ENCODE peak calls at places on chromosomes 6 and 20, in ten cellular contexts. One of them, this sample, is unnamed.

GRCh38 chr20:57698867-57699275 is 10.9 kb downstream of the PMEPA1 start:
- DNase-seq in endothelial cell of umbilical vein: no peak
- DNase-seq in breast epithelium: no peak
- DNase-seq in sigmoid colon: no peak
- DNase-seq in stomach: no peak
- DNase-seq in prostate gland: no peak
- DNase-seq in H1: no peak
- DNase-seq in HL-60: no peak
- DNase-seq in GM12878: no peak
- DNase-seq in HepG2: no peak
- DNase-seq in this sample: no peak

GRCh38 chr6:88763160-88763559 is 200.3 kb downstream of the RNGTT start:
- DNase-seq in HepG2: no peak
- DNase-seq in GM12878: no peak
- DNase-seq in breast epithelium: no peak
- DNase-seq in prostate gland: no peak
- DNase-seq in HL-60: no peak
- DNase-seq in stomach: no peak
- DNase-seq in endothelial cell of umbilical vein: no peak
- DNase-seq in H1: no peak
- DNase-seq in sigmoid colon: no peak
- DNase-seq in this sample: no peak

GRCh38 chr20:50980071-50980681 is 21.6 kb downstream of the MOCS3 start:
- DNase-seq in breast epithelium: no peak
- DNase-seq in HepG2: peak; percentile 64
- DNase-seq in H1: no peak
- DNase-seq in HL-60: peak; percentile 95
- DNase-seq in endothelial cell of umbilical vein: peak; percentile 48
- DNase-seq in GM12878: no peak
- DNase-seq in prostate gland: no peak
- DNase-seq in sigmoid colon: no peak
- DNase-seq in stomach: no peak
- DNase-seq in this sample: no peak

GRCh38 chr20:48139262-48140041 is 354.2 kb upstream of the SULF2 start:
- DNase-seq in HL-60: no peak
- DNase-seq in prostate gland: no peak
- DNase-seq in HepG2: no peak
- DNase-seq in H1: no peak
- DNase-seq in endothelial cell of umbilical vein: no peak
- DNase-seq in GM12878: no peak
- DNase-seq in sigmoid colon: no peak
- DNase-seq in breast epithelium: no peak
- DNase-seq in stomach: no peak
- DNase-seq in this sample: no peak

GRCh38 chr6:56938634-56939294 is 16.1 kb upstream of the BEND6 start:
- DNase-seq in breast epithelium: no peak
- DNase-seq in sigmoid colon: no peak
- DNase-seq in stomach: no peak
- DNase-seq in H1: no peak
- DNase-seq in prostate gland: no peak
- DNase-seq in HL-60: no peak
- DNase-seq in HepG2: peak; percentile 13
- DNase-seq in endothelial cell of umbilical vein: peak; percentile 66
- DNase-seq in GM12878: no peak
- DNase-seq in this sample: no peak

GRCh38 chr6:119720160-119720559 is 370.6 kb upstream of the MAN1A1 start:
- DNase-seq in stomach: no peak
- DNase-seq in breast epithelium: no peak
- DNase-seq in sigmoid colon: no peak
- DNase-seq in H1: no peak
- DNase-seq in prostate gland: no peak
- DNase-seq in endothelial cell of umbilical vein: no peak
- DNase-seq in GM12878: no peak
- DNase-seq in HL-60: no peak
- DNase-seq in HepG2: peak; percentile 13
- DNase-seq in this sample: no peak

GRCh38 chr6:52286798-52287432 is 2.4 kb upstream of the MCM3 start:
- DNase-seq in HepG2: peak; percentile 89
- DNase-seq in prostate gland: peak; percentile 47
- DNase-seq in breast epithelium: no peak
- DNase-seq in sigmoid colon: peak; percentile 76
- DNase-seq in GM12878: no peak
- DNase-seq in stomach: peak; percentile 78
- DNase-seq in HL-60: no peak
- DNase-seq in endothelial cell of umbilical vein: peak; percentile 59
- DNase-seq in H1: no peak
- DNase-seq in this sample: no peak

GRCh38 chr20:3753098-3753497 is 14.5 kb downstream of the ADISSP start:
- DNase-seq in breast epithelium: no peak
- DNase-seq in HepG2: peak; percentile 71
- DNase-seq in prostate gland: peak; percentile 32
- DNase-seq in GM12878: no peak
- DNase-seq in endothelial cell of umbilical vein: peak; percentile 66
- DNase-seq in HL-60: no peak
- DNase-seq in H1: no peak
- DNase-seq in sigmoid colon: peak; percentile 85
- DNase-seq in stomach: peak; percentile 70
- DNase-seq in this sample: peak; percentile 83

GRCh38 chr6:29522241-29522640 is 34.5 kb upstream of the MAS1L start:
- DNase-seq in sigmoid colon: no peak
- DNase-seq in stomach: no peak
- DNase-seq in breast epithelium: no peak
- DNase-seq in HL-60: no peak
- DNase-seq in HepG2: no peak
- DNase-seq in GM12878: no peak
- DNase-seq in prostate gland: no peak
- DNase-seq in endothelial cell of umbilical vein: no peak
- DNase-seq in H1: no peak
- DNase-seq in this sample: no peak

GRCh38 chr6:35368038-35368887 is 25.9 kb downstream of the PPARD start:
- DNase-seq in breast epithelium: no peak
- DNase-seq in stomach: no peak
- DNase-seq in prostate gland: peak; percentile 10
- DNase-seq in H1: no peak
- DNase-seq in HepG2: peak; percentile 96
- DNase-seq in endothelial cell of umbilical vein: peak; percentile 33
- DNase-seq in sigmoid colon: no peak
- DNase-seq in GM12878: no peak
- DNase-seq in HL-60: no peak
- DNase-seq in this sample: no peak

GRCh38 chr6:31381666-31382065 is 21.7 kb upstream of the MICA start:
- DNase-seq in HL-60: no peak
- DNase-seq in endothelial cell of umbilical vein: no peak
- DNase-seq in GM12878: no peak
- DNase-seq in H1: no peak
- DNase-seq in prostate gland: no peak
- DNase-seq in stomach: no peak
- DNase-seq in HepG2: no peak
- DNase-seq in sigmoid colon: no peak
- DNase-seq in breast epithelium: no peak
- DNase-seq in this sample: no peak

GRCh38 chr20:48933017-48933766 is 11.7 kb downstream of the ARFGEF2 start:
- DNase-seq in GM12878: no peak
- DNase-seq in stomach: no peak
- DNase-seq in endothelial cell of umbilical vein: no peak
- DNase-seq in H1: no peak
- DNase-seq in breast epithelium: no peak
- DNase-seq in prostate gland: no peak
- DNase-seq in HL-60: no peak
- DNase-seq in sigmoid colon: no peak
- DNase-seq in HepG2: no peak
- DNase-seq in this sample: no peak

GRCh38 chr6:31383149-31383548 is 20.2 kb upstream of the MICA start:
- DNase-seq in breast epithelium: no peak
- DNase-seq in prostate gland: no peak
- DNase-seq in HepG2: no peak
- DNase-seq in GM12878: no peak
- DNase-seq in endothelial cell of umbilical vein: no peak
- DNase-seq in H1: no peak
- DNase-seq in HL-60: peak; percentile 38
- DNase-seq in sigmoid colon: no peak
- DNase-seq in stomach: no peak
- DNase-seq in this sample: no peak

GRCh38 chr6:166862978-166863530 is 93.3 kb downstream of the RNASET2 start:
- DNase-seq in sigmoid colon: no peak
- DNase-seq in prostate gland: no peak
- DNase-seq in HepG2: no peak
- DNase-seq in HL-60: no peak
- DNase-seq in H1: no peak
- DNase-seq in endothelial cell of umbilical vein: no peak
- DNase-seq in stomach: no peak
- DNase-seq in GM12878: no peak
- DNase-seq in breast epithelium: no peak
- DNase-seq in this sample: no peak

DNA sequence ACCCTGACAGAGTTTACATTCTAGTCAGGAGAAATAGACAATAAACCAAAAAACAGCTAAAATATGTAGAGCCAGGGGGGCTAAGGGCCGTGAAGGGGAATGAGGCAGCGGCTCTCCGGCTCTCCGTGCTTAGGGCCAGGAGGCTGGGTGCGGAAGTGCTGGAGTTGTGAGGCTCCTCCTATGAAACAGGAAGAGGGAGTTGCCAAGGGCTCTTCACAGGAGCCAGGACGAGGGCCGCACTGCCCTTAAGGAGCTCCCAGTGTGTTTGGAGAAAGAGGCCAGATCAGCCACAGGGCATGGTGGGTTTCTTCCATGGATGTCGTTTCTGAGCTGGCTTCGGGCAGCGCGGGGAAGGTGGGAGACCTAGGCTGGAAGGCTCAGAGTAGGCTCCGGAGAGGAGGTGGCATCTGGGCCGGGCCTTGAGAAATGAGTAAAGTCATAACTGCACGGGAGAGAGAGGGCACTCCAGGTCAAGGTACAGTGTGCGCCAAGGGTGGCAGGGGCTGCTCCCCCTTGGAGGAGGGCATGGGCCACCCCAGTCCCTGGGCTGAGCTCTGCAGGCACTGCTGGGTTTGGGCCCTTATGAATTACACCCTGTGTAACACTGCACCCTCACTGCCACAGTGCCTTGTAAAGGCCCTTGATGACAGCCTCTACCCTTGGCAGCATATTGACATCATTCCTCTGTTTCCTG is 20.8 kb upstream of the MLN start:
- DNase-seq in endothelial cell of umbilical vein: peak; percentile 18
- DNase-seq in HepG2: no peak
- DNase-seq in prostate gland: no peak
- DNase-seq in GM12878: no peak
- DNase-seq in stomach: peak; percentile 32
- DNase-seq in breast epithelium: no peak
- DNase-seq in H1: no peak
- DNase-seq in HL-60: no peak
- DNase-seq in sigmoid colon: no peak
- DNase-seq in this sample: no peak
- TF ChIP-seq POLR2AphosphoS5 in endothelial cell of umbilical vein: no peak
- TF ChIP-seq POLR2AphosphoS5 in HepG2: no peak
- TF ChIP-seq POLR2AphosphoS5 in prostate gland: no peak
- TF ChIP-seq POLR2AphosphoS5 in GM12878: no peak
- TF ChIP-seq POLR2AphosphoS5 in stomach: no peak
- TF ChIP-seq POLR2AphosphoS5 in breast epithelium: no peak
- TF ChIP-seq POLR2AphosphoS5 in H1: no peak
- TF ChIP-seq POLR2AphosphoS5 in HL-60: no peak
- TF ChIP-seq POLR2AphosphoS5 in sigmoid colon: no peak
- TF ChIP-seq POLR2AphosphoS5 in this sample: no peak

DNA sequence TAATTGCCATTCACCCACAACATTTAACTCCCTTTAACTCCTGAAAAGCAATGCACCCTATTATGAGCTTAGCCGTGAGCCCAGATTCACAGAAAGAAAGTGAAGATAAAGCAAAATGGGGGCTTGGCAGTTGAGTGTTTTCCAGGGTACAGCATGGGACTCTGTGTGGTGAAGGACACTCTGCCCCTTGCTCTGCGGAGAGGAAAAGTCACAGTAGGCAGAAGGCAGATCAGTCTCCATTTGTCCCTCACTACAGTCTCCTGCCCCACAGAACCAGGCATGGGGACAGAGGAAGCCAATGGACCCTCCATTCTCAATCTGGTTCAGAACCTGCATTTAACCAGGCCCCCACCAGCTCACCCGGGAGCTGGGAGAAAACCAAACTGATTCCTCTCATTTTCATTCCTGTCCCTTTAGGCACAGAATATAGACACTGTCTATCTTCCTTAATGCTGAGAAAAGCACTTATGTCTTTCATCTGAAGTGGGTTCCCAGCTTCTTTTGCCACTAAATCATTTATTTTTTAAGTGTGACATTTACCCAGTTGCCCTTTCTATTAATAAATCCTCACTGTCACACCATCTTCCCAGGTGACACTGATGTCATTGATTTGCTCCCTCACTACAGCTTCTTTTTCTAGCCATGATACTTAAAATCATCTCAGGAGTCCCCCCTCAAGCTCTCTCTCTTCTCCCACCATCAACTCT is 30.7 kb upstream of the SH3BGRL2 start:
- DNase-seq in HepG2: no peak
- DNase-seq in sigmoid colon: no peak
- DNase-seq in breast epithelium: no peak
- DNase-seq in GM12878: no peak
- DNase-seq in HL-60: no peak
- DNase-seq in prostate gland: no peak
- DNase-seq in stomach: no peak
- DNase-seq in endothelial cell of umbilical vein: no peak
- DNase-seq in H1: no peak
- DNase-seq in this sample: no peak
- TF ChIP-seq POLR2AphosphoS5 in HepG2: no peak
- TF ChIP-seq POLR2AphosphoS5 in sigmoid colon: no peak
- TF ChIP-seq POLR2AphosphoS5 in breast epithelium: no peak
- TF ChIP-seq POLR2AphosphoS5 in GM12878: no peak
- TF ChIP-seq POLR2AphosphoS5 in HL-60: no peak
- TF ChIP-seq POLR2AphosphoS5 in prostate gland: no peak
- TF ChIP-seq POLR2AphosphoS5 in stomach: no peak
- TF ChIP-seq POLR2AphosphoS5 in endothelial cell of umbilical vein: no peak
- TF ChIP-seq POLR2AphosphoS5 in H1: no peak
- TF ChIP-seq POLR2AphosphoS5 in this sample: no peak

GRCh38 chr20:41011551-41012067 is 17.0 kb upstream of the TOP1 start:
- DNase-seq in GM12878: peak; percentile 95
- DNase-seq in prostate gland: no peak
- DNase-seq in stomach: no peak
- DNase-seq in HL-60: no peak
- DNase-seq in H1: no peak
- DNase-seq in sigmoid colon: no peak
- DNase-seq in breast epithelium: no peak
- DNase-seq in HepG2: no peak
- DNase-seq in endothelial cell of umbilical vein: no peak
- DNase-seq in this sample: peak; percentile 71
- TF ChIP-seq POLR2AphosphoS5 in GM12878: no peak
- TF ChIP-seq POLR2AphosphoS5 in prostate gland: no peak
- TF ChIP-seq POLR2AphosphoS5 in stomach: no peak
- TF ChIP-seq POLR2AphosphoS5 in HL-60: no peak
- TF ChIP-seq POLR2AphosphoS5 in H1: no peak
- TF ChIP-seq POLR2AphosphoS5 in sigmoid colon: no peak
- TF ChIP-seq POLR2AphosphoS5 in breast epithelium: no peak
- TF ChIP-seq POLR2AphosphoS5 in HepG2: no peak
- TF ChIP-seq POLR2AphosphoS5 in endothelial cell of umbilical vein: no peak
- TF ChIP-seq POLR2AphosphoS5 in this sample: peak; percentile 23

GRCh38 chr6:118651282-118652050 is at the start of gene CEP85L:
- DNase-seq in stomach: peak; percentile 94
- DNase-seq in sigmoid colon: peak; percentile 95
- DNase-seq in prostate gland: peak; percentile 86
- DNase-seq in breast epithelium: peak; percentile 72
- DNase-seq in endothelial cell of umbilical vein: peak; percentile 90
- DNase-seq in HL-60: no peak
- DNase-seq in HepG2: peak; percentile 81
- DNase-seq in GM12878: peak; percentile 34
- DNase-seq in H1: peak; percentile 84
- DNase-seq in this sample: peak; percentile 80
- TF ChIP-seq POLR2AphosphoS5 in stomach: peak; percentile 91
- TF ChIP-seq POLR2AphosphoS5 in sigmoid colon: peak; percentile 96
- TF ChIP-seq POLR2AphosphoS5 in prostate gland: peak; percentile 70
- TF ChIP-seq POLR2AphosphoS5 in breast epithelium: peak; percentile 5
- TF ChIP-seq POLR2AphosphoS5 in endothelial cell of umbilical vein: peak; percentile 82
- TF ChIP-seq POLR2AphosphoS5 in HL-60: no peak
- TF ChIP-seq POLR2AphosphoS5 in HepG2: no peak
- TF ChIP-seq POLR2AphosphoS5 in GM12878: peak; percentile 63
- TF ChIP-seq POLR2AphosphoS5 in H1: no peak
- TF ChIP-seq POLR2AphosphoS5 in this sample: peak; percentile 67

GRCh38 chr20:38152175-38153010 is 12.7 kb downstream of the TGM2 start:
- DNase-seq in endothelial cell of umbilical vein: peak; percentile 97
- DNase-seq in GM12878: peak; percentile 25
- DNase-seq in stomach: peak; percentile 79
- DNase-seq in HepG2: peak; percentile 44
- DNase-seq in sigmoid colon: peak; percentile 90
- DNase-seq in prostate gland: peak; percentile 43
- DNase-seq in breast epithelium: no peak
- DNase-seq in H1: no peak
- DNase-seq in HL-60: peak; percentile 74
- DNase-seq in this sample: peak; percentile 78
- TF ChIP-seq POLR2AphosphoS5 in endothelial cell of umbilical vein: peak; percentile 89
- TF ChIP-seq POLR2AphosphoS5 in GM12878: no peak
- TF ChIP-seq POLR2AphosphoS5 in stomach: peak; percentile 50
- TF ChIP-seq POLR2AphosphoS5 in HepG2: no peak
- TF ChIP-seq POLR2AphosphoS5 in sigmoid colon: peak; percentile 58
- TF ChIP-seq POLR2AphosphoS5 in prostate gland: peak; percentile 11
- TF ChIP-seq POLR2AphosphoS5 in breast epithelium: peak; percentile 37
- TF ChIP-seq POLR2AphosphoS5 in H1: no peak
- TF ChIP-seq POLR2AphosphoS5 in HL-60: no peak
- TF ChIP-seq POLR2AphosphoS5 in this sample: no peak